ENCODE peak calls at places on chromosome 19, in five cellular contexts. R is ELR; H is activated naive CD8-positive, alpha-beta T cell treated with anti-CD3 and anti-CD28 coated beads, Interleukin-2, amount 50 U/mL, for 24 hours; Y is activated T-cell treated with anti-CD3 and anti-CD28 coated beads for 1 hour; Q is RCC 7860. P is an unnamed sample.

GRCh38 chr19:40976724-40977123 is 14.4 kb upstream of the CYP2B6 start:
- DNase-seq in Q (no peak), R (no peak), Y (no peak), H (no peak), P (no peak)

GRCh38 chr19:31478241-31478640 is 129.0 kb upstream of the TSHZ3 start:
- DNase-seq in R (no peak), H (no peak), Y (no peak), Q (no peak), P (no peak)

GRCh38 chr19:30266687-30267086 is 105.5 kb upstream of the ZNF536 start:
- DNase-seq in Y (no peak), R (no peak), H (no peak), Q (no peak), P (no peak)

GRCh38 chr19:10500247-10500592 is 2.9 kb downstream of the KEAP1 start:
- DNase-seq in R (no peak), H (no peak), Y (no peak), Q (no peak), P (no peak)

GRCh38 chr19:55489711-55490477 is 1.7 kb downstream of the SSC5D start:
- DNase-seq in Q (no peak), Y (no peak), R (no peak), H (no peak), P (no peak)

GRCh38 chr19:49337267-49338022 is 2.2 kb downstream of the CD37 start:
- DNase-seq in R (no peak), H (no peak), Q (no peak), Y (no peak), P (no peak)

GRCh38 chr19:4977299-4978174 is 8.6 kb downstream of the KDM4B start:
- DNase-seq in Q (peak), H (no peak), R (peak), Y (no peak), P (no peak)

GRCh38 chr19:3970313-3970807 is 539 bp downstream of the DAPK3 start:
- DNase-seq in Q (no peak), Y (no peak), H (no peak), R (peak), P (no peak)

GRCh38 chr19:44808463-44809371 is at the start of gene BCAM:
- DNase-seq in Y (no peak), H (peak), Q (no peak), R (peak), P (peak)

GRCh38 chr19:43524922-43525835 is 1.8 kb downstream of the ETHE1 start:
- DNase-seq in Y (no peak), R (peak), H (peak), Q (no peak), P (no peak)

GRCh38 chr19:16052353-16052752 is 23.9 kb upstream of the TPM4 start:
- DNase-seq in Q (no peak), H (no peak), R (no peak), Y (no peak), P (no peak)

GRCh38 chr19:55654833-55655647 is at the start of gene U2AF2:
- DNase-seq in H (peak), Q (peak), Y (peak), R (peak), P (peak)

GRCh38 chr19:35216833-35217707 is 11.5 kb downstream of the FAM187B start:
- DNase-seq in Q (no peak), R (no peak), Y (peak), H (peak), P (no peak)

GRCh38 chr19:34618410-34618809 is 58.5 kb downstream of the SCGB2B2 start:
- DNase-seq in Y (no peak), H (no peak), R (no peak), Q (no peak), P (no peak)

GRCh38 chr19:13784731-13785452 is 10.4 kb upstream of the ZSWIM4 start:
- DNase-seq in R (peak), H (peak), Y (peak), Q (no peak), P (peak)

GRCh38 chr19:17865364-17866311 is 5.9 kb downstream of the RPL18A start:
- DNase-seq in H (no peak), Q (peak), Y (no peak), R (peak), P (no peak)

GRCh38 chr19:34310494-34310981 is 54.5 kb upstream of the GPI start:
- DNase-seq in R (no peak), H (no peak), Y (no peak), Q (no peak), P (no peak)

GRCh38 chr19:14519860-14520407 is 1.7 kb upstream of the DNAJB1 start:
- DNase-seq in Y (no peak), R (peak), H (no peak), Q (peak), P (no peak)

GRCh38 chr19:3881272-3882040 is 971 bp downstream of the ATCAY start:
- DNase-seq in Y (no peak), H (no peak), R (peak), Q (no peak), P (peak)

GRCh38 chr19:3046621-3047306 is 15.5 kb downstream of the TLE5 start:
- DNase-seq in R (no peak), Y (no peak), H (no peak), Q (no peak), P (peak)

GRCh38 chr19:48372904-48373303 is 8.7 kb downstream of the SYNGR4 start:
- DNase-seq in Y (no peak), R (no peak), H (no peak), Q (no peak), P (no peak)

GRCh38 chr19:55373993-55374757 is 2.5 kb upstream of the TMEM190 start:
- DNase-seq in H (no peak), Y (no peak), Q (peak), R (peak), P (peak)

GRCh38 chr19:2424686-2425621 is 2.4 kb downstream of the TIMM13 start:
- DNase-seq in Y (no peak), Q (no peak), R (peak), H (peak), P (peak)

GRCh38 chr19:46783670-46784069 is 4.7 kb downstream of the SLC1A5 start:
- DNase-seq in Y (no peak), H (no peak), R (no peak), Q (no peak), P (no peak)

GRCh38 chr19:47110521-47111080 is 3.0 kb downstream of the ZC3H4 start:
- DNase-seq in H (peak), Q (no peak), Y (peak), R (peak), P (no peak)

GRCh38 chr19:768424-768823 is 17.5 kb downstream of the MISP start:
- DNase-seq in Q (peak), Y (no peak), R (peak), H (no peak), P (no peak)

GRCh38 chr19:16952046-16952445 is 63.2 kb downstream of the F2RL3 start:
- DNase-seq in Y (no peak), Q (no peak), H (no peak), R (no peak), P (no peak)

GRCh38 chr19:17757125-17757524 is 5.8 kb downstream of the FCHO1 start:
- DNase-seq in Q (peak), H (no peak), Y (no peak), R (peak), P (no peak)

GRCh38 chr19:39497850-39498261 is 891 bp upstream of the DLL3 start:
- DNase-seq in Q (no peak), R (peak), Y (no peak), H (peak), P (peak)

GRCh38 chr19:45973564-45974338 is at the start of gene NOVA2:
- DNase-seq in Y (no peak), Q (no peak), H (peak), R (peak), P (peak)

GRCh38 chr19:14517840-14518505 is at the start of gene DNAJB1:
- DNase-seq in Y (peak), H (peak), R (peak), Q (peak), P (peak)

GRCh38 chr19:54517483-54517882 is 14.9 kb downstream of the LAIR2 start:
- DNase-seq in R (peak), Y (peak), Q (peak), H (peak), P (no peak)

GRCh38 chr19:11227201-11227886 is 12.1 kb upstream of the ANGPTL8 start:
- DNase-seq in Q (no peak), Y (no peak), R (no peak), H (peak), P (no peak)

GRCh38 chr19:30788105-30788765 is 416.1 kb downstream of the ZNF536 start:
- DNase-seq in Q (no peak), H (no peak), R (no peak), Y (no peak), P (no peak)

P was measured in glutamatergic neuron.